ENCODE peak calls at places on chromosomes 3 and 15, in five cellular contexts. O, N, A, E and L are unnamed samples.

GRCh38 chr3:147427796-147428195 is 18.6 kb downstream of the ZIC1 start:
- DNase-seq in O (no peak), N (no peak), A (no peak), E (no peak), L (no peak)

GRCh38 chr15:101579766-101580165 is 72.4 kb downstream of the TM2D3 start:
- DNase-seq in O (no peak), N (no peak), A (no peak), E (no peak), L (peak; percentile 3)

GRCh38 chr3:79028916-79029315 is 738.9 kb downstream of the ROBO1 start:
- DNase-seq in O (no peak), N (no peak), A (no peak), E (no peak), L (no peak)

GRCh38 chr3:104596551-104596950 is 770.2 kb upstream of the ALCAM start:
- DNase-seq in O (peak; percentile 12), N (peak; percentile 29), A (no peak), E (peak; percentile 61), L (peak; percentile 50)

GRCh38 chr15:29126208-29126536 is 143.4 kb downstream of the NSMCE3 start:
- DNase-seq in O (no peak), N (no peak), A (no peak), E (no peak), L (no peak)

GRCh38 chr3:42032693-42033349 is 58.3 kb upstream of the TRAK1 start:
- DNase-seq in O (peak; percentile 93), N (no peak), A (no peak), E (peak; percentile 98), L (peak; percentile 97)

GRCh38 chr3:146539315-146539714 is 5.1 kb downstream of the PLSCR1 start:
- DNase-seq in O (no peak), N (no peak), A (no peak), E (no peak), L (no peak)

GRCh38 chr15:76185716-76186115 is 125.6 kb downstream of the ETFA start:
- DNase-seq in O (no peak), N (peak; percentile 77), A (peak; percentile 65), E (peak; percentile 82), L (peak; percentile 79)

GRCh38 chr15:34119291-34119690 is 17.4 kb downstream of the PGBD4 start:
- DNase-seq in O (no peak), N (no peak), A (no peak), E (peak; percentile 7), L (peak; percentile 37)

GRCh38 chr15:82305621-82306048 is 43.0 kb downstream of the SAXO2 start:
- DNase-seq in O (no peak), N (no peak), A (peak; percentile 33), E (no peak), L (no peak)

GRCh38 chr15:41125950-41126642 is 10.0 kb upstream of the INO80 start:
- DNase-seq in O (no peak), N (no peak), A (no peak), E (no peak), L (no peak)

GRCh38 chr3:22269827-22270226 is 518.8 kb upstream of the ZNF385D start:
- DNase-seq in O (no peak), N (no peak), A (no peak), E (peak; percentile 80), L (no peak)

GRCh38 chr15:67776600-67776999 is 48.7 kb upstream of the SKOR1 start:
- DNase-seq in O (no peak), N (no peak), A (no peak), E (no peak), L (peak; percentile 10)

GRCh38 chr3:177604181-177604580 is 406.9 kb upstream of the TBL1XR1 start:
- DNase-seq in O (no peak), N (no peak), A (no peak), E (no peak), L (no peak)

GRCh38 chr3:195868336-195868865 is 40.0 kb downstream of the TNK2 start:
- DNase-seq in O (no peak), N (no peak), A (no peak), E (no peak), L (no peak)

GRCh38 chr3:3038201-3038991 is 71.8 kb downstream of the IL5RA start:
- DNase-seq in O (no peak), N (peak; percentile 39), A (no peak), E (no peak), L (no peak)

GRCh38 chr3:138187296-138188012 is at the start of gene ARMC8:
- DNase-seq in O (no peak), N (no peak), A (peak; percentile 90), E (no peak), L (peak; percentile 39)

GRCh38 chr3:64684715-64685261 is 3.0 kb downstream of the ADAMTS9 start:
- DNase-seq in O (no peak), N (peak; percentile 71), A (peak; percentile 61), E (peak; percentile 71), L (no peak)

GRCh38 chr15:62112616-62113593 is 46.1 kb downstream of the C2CD4A start:
- DNase-seq in O (no peak), N (no peak), A (no peak), E (peak; percentile 70), L (peak; percentile 89)

GRCh38 chr3:9014189-9014588 is 50.9 kb upstream of the RAD18 start:
- DNase-seq in O (no peak), N (no peak), A (no peak), E (peak; percentile 34), L (peak; percentile 12)

GRCh38 chr3:173371848-173372487 is 25.6 kb upstream of the NLGN1 start:
- DNase-seq in O (no peak), N (peak; percentile 35), A (peak; percentile 52), E (peak; percentile 58), L (peak; percentile 35)

GRCh38 chr3:30970183-30970582 is 75.7 kb upstream of the GADL1 start:
- DNase-seq in O (no peak), N (no peak), A (no peak), E (peak; percentile 16), L (peak; percentile 4)

GRCh38 chr3:122875547-122876127 is 80.8 kb downstream of the SLC49A4 start:
- DNase-seq in O (no peak), N (no peak), A (no peak), E (no peak), L (no peak)